ENCODE peak calls at places on chromosomes 5 and 9, in four cellular contexts. U is testis, S is colonic mucosa, L is ovary. V is an unnamed sample.

GRCh38 chr5:135436856-135437795 is 10.0 kb downstream of the DCANP1 start:
- DNase-seq in U (no peak), S (no peak), L (no peak), V (peak; percentile 2)

GRCh38 chr9:107363511-107364182 is 80.6 kb downstream of the RAD23B start:
- DNase-seq in U (no peak), S (no peak), L (no peak), V (no peak)

GRCh38 chr5:35884125-35884788 is 27.6 kb downstream of the IL7R start:
- DNase-seq in U (no peak), S (no peak), L (no peak), V (peak; percentile 90)

GRCh38 chr9:98477884-98478283 is 222.4 kb upstream of the TBC1D2 start:
- DNase-seq in U (no peak), S (no peak), L (no peak), V (no peak)

GRCh38 chr9:5375790-5376477 is 36.3 kb upstream of the RLN1 start:
- DNase-seq in U (no peak), S (no peak), L (no peak), V (no peak)

GRCh38 chr5:10595678-10596309 is 31.9 kb downstream of the ANKRD33B start:
- DNase-seq in U (no peak), S (peak; percentile 33), L (peak; percentile 49), V (peak; percentile 73)

GRCh38 chr5:169393907-169394306 is 93.0 kb upstream of the SLIT3 start:
- DNase-seq in U (no peak), S (no peak), L (no peak), V (no peak)

GRCh38 chr9:34578241-34579096 is 11.1 kb downstream of the CNTFR start:
- DNase-seq in U (no peak), S (no peak), L (no peak), V (no peak)

GRCh38 chr9:123656565-123656964 is 273.4 kb downstream of the DENND1A start:
- DNase-seq in U (no peak), S (no peak), L (no peak), V (no peak)

GRCh38 chr5:172666251-172666650 is 25.2 kb downstream of the NEURL1B start:
- DNase-seq in U (no peak), S (no peak), L (no peak), V (no peak)

GRCh38 chr9:129451089-129451656 is 169.7 kb downstream of the C9orf50 start:
- DNase-seq in U (peak; percentile 86), S (no peak), L (peak; percentile 81), V (no peak)

GRCh38 chr5:54460181-54460919 is 4.9 kb downstream of the HSPB3 start:
- DNase-seq in U (peak; percentile 23), S (no peak), L (no peak), V (no peak)

GRCh38 chr5:15533124-15533893 is 33.3 kb downstream of the FBXL7 start:
- DNase-seq in U (no peak), S (no peak), L (no peak), V (no peak)

GRCh38 chr9:98590115-98590514 is 118.6 kb downstream of the GABBR2 start:
- DNase-seq in U (no peak), S (no peak), L (no peak), V (no peak)

GRCh38 chr5:86684222-86684621 is 66.5 kb downstream of the COX7C start:
- DNase-seq in U (no peak), S (no peak), L (no peak), V (no peak)

GRCh38 chr5:89302102-89302891 is 419.3 kb upstream of the MEF2C start:
- DNase-seq in U (no peak), S (no peak), L (no peak), V (no peak)

GRCh38 chr9:92176800-92177185 is 61.6 kb upstream of the SPTLC1 start:
- DNase-seq in U (no peak), S (no peak), L (no peak), V (no peak)

GRCh38 chr9:126488310-126488709 is 125.4 kb upstream of the LMX1B start:
- DNase-seq in U (no peak), S (no peak), L (no peak), V (no peak)

DNA sequence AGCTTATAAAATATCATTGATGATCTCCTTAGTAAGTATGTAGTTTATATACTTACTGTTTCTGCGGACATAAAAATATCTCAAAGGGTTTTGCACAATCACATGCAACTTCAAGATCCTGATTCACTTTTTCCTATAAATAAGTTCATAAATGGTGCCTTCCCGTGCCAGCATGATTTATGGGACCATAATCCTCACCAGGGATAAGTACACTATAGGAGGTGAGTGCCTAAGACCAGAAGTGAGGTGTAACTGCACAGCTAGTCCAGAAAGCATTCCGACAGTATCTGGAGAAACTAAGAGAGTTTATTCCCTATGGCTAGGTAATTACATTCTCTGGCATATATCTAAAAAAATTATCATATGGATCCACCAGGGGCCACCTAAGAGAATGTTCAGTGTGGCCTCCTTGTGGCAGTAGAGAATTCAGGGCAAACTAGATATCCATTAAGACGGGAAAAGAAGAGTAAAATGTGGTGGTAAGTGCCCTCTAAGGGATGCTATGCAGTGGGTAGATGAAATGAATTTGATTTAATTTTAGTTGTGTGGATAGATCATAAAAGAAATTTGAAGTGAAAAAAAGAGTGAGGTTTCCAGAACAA is 402.5 kb upstream of the SLC24A2 start:
- DNase-seq in U (no peak), S (no peak), L (no peak), V (no peak)
- TF ChIP-seq CTCF in U (no peak), S (no peak), L (no peak), V (no peak)

DNA sequence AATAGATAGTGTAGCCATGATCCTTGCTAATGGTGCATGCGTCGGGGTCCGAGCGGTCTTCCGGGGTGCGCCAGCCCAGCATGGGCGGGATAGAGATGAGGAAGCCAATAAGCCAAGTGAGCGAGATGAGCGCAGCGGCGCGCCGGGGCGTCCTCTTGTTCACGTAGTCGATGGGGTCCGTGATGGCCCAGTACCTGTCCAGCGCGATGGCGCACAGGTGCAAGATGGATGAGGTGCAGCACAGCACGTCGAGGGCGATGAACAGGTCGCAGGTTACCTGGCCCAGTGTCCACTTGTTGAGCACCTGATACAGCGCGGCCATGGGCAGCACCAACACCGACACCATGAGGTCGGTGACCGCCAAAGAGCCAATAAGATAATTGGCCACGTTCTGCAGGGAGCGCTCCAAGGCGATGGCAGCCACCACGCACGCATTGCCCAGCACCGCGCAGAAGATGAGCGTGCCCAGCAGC is 1.1 kb downstream of the HTR1A start:
- DNase-seq in U (no peak), S (no peak), L (no peak), V (no peak)
- H3K27me3 ChIP-seq in U (no peaks in the 10 kb centered on the region), S (peaks cover 15% of the 10 kb centered on the region), L (no peaks in the 10 kb centered on the region), V (no peaks in the 10 kb centered on the region)

GRCh38 chr9:127878001-127878651 is 651 bp upstream of the AK1 start:
- DNase-seq in U (no peak), S (no peak), L (peak; percentile 18), V (no peak)
- H3K4me1 ChIP-seq in U (peaks cover 46% of the 10 kb centered on the region), S (peaks cover 23% of the 10 kb centered on the region), L (peaks cover 26% of the 10 kb centered on the region), V (no peaks in the 10 kb centered on the region)

GRCh38 chr5:73944581-73944980 is 318.6 kb downstream of the ARHGEF28 start:
- DNase-seq in U (no peak), S (no peak), L (no peak), V (no peak)

GRCh38 chr5:73943375-73943774 is 317.4 kb downstream of the ARHGEF28 start:
- DNase-seq in U (no peak), S (no peak), L (no peak), V (no peak)

GRCh38 chr5:73946278-73946677 is 320.3 kb downstream of the ARHGEF28 start:
- DNase-seq in U (no peak), S (no peak), L (no peak), V (no peak)

GRCh38 chr5:73946926-73947455 is 321.0 kb downstream of the ARHGEF28 start:
- DNase-seq in U (no peak), S (no peak), L (no peak), V (no peak)

GRCh38 chr5:73945505-73945904 is 319.5 kb downstream of the ARHGEF28 start:
- DNase-seq in U (no peak), S (peak; percentile 52), L (no peak), V (peak; percentile 7)
- TF ChIP-seq CTCF in U (no peak), S (no peak), L (no peak), V (peak; percentile 40)

GRCh38 chr9:128360826-128361225 is 10.3 kb upstream of the URM1 start:
- DNase-seq in U (no peak), S (no peak), L (no peak), V (no peak)
- H3K27me3 ChIP-seq in U (no peaks in the 10 kb centered on the region), S (no peaks in the 10 kb centered on the region), L (no peaks in the 10 kb centered on the region), V (no peaks in the 10 kb centered on the region)

GRCh38 chr5:168128154-168128553 is 163.3 kb upstream of the WWC1 start:
- DNase-seq in U (no peak), S (no peak), L (no peak), V (no peak)

GRCh38 chr5:168126606-168127005 is 164.8 kb upstream of the WWC1 start:
- DNase-seq in U (no peak), S (no peak), L (no peak), V (no peak)

GRCh38 chr5:168128556-168128955 is 162.9 kb upstream of the WWC1 start:
- DNase-seq in U (no peak), S (no peak), L (no peak), V (no peak)

GRCh38 chr5:168123853-168124528 is 167.5 kb upstream of the WWC1 start:
- DNase-seq in U (no peak), S (no peak), L (no peak), V (no peak)

GRCh38 chr5:168125445-168126199 is 165.8 kb upstream of the WWC1 start:
- DNase-seq in U (no peak), S (no peak), L (no peak), V (no peak)
- H3K4me1 ChIP-seq in U (no peaks in the 10 kb centered on the region), S (no peaks in the 10 kb centered on the region), L (no peaks in the 10 kb centered on the region), V (no peaks in the 10 kb centered on the region)

GRCh38 chr5:78269088-78269703 is 25.3 kb downstream of the AP3B1 start:
- DNase-seq in U (no peak), S (no peak), L (no peak), V (no peak)
- TF ChIP-seq CTCF in U (peak; percentile 61), S (peak; percentile 41), L (peak; percentile 13), V (peak; percentile 64)